ENCODE peak calls at places on chromosomes 2 and 18, in seven cellular contexts. One of them, this sample, is unnamed.

GRCh38 chr2:1887915-1888314 is 143.6 kb upstream of the PXDN start:
- DNase-seq in CD8-positive, alpha-beta T cell: no peak
- DNase-seq in GM23338: peak; percentile 73
- DNase-seq in A549: peak; percentile 41
- DNase-seq in prostate gland: no peak
- DNase-seq in astrocyte: no peak
- DNase-seq in left ventricle myocardium inferior: no peak
- DNase-seq in this sample: no peak

GRCh38 chr2:11851881-11852280 is 105.4 kb downstream of the LPIN1 start:
- DNase-seq in left ventricle myocardium inferior: no peak
- DNase-seq in prostate gland: no peak
- DNase-seq in A549: no peak
- DNase-seq in astrocyte: no peak
- DNase-seq in CD8-positive, alpha-beta T cell: no peak
- DNase-seq in GM23338: no peak
- DNase-seq in this sample: no peak

GRCh38 chr2:127597984-127598380 is 48.0 kb upstream of the GPR17 start:
- DNase-seq in prostate gland: no peak
- DNase-seq in astrocyte: peak; percentile 62
- DNase-seq in left ventricle myocardium inferior: no peak
- DNase-seq in A549: no peak
- DNase-seq in CD8-positive, alpha-beta T cell: no peak
- DNase-seq in GM23338: no peak
- DNase-seq in this sample: no peak

GRCh38 chr2:230054079-230054478 is 14.6 kb downstream of the SLC16A14 start:
- DNase-seq in GM23338: no peak
- DNase-seq in astrocyte: peak; percentile 84
- DNase-seq in left ventricle myocardium inferior: no peak
- DNase-seq in CD8-positive, alpha-beta T cell: no peak
- DNase-seq in A549: peak; percentile 33
- DNase-seq in prostate gland: no peak
- DNase-seq in this sample: no peak

GRCh38 chr2:159968282-159968900 is 94.0 kb downstream of the PLA2R1 start:
- DNase-seq in prostate gland: no peak
- DNase-seq in A549: peak; percentile 41
- DNase-seq in left ventricle myocardium inferior: no peak
- DNase-seq in CD8-positive, alpha-beta T cell: no peak
- DNase-seq in astrocyte: peak; percentile 22
- DNase-seq in GM23338: peak; percentile 87
- DNase-seq in this sample: no peak

GRCh38 chr2:2619995-2620394 is 288.9 kb upstream of the MYT1L start:
- DNase-seq in A549: no peak
- DNase-seq in CD8-positive, alpha-beta T cell: no peak
- DNase-seq in astrocyte: no peak
- DNase-seq in left ventricle myocardium inferior: no peak
- DNase-seq in prostate gland: no peak
- DNase-seq in GM23338: no peak
- DNase-seq in this sample: no peak

GRCh38 chr2:100878000-100878786 is 58.3 kb downstream of the NPAS2 start:
- DNase-seq in astrocyte: no peak
- DNase-seq in left ventricle myocardium inferior: peak; percentile 37
- DNase-seq in GM23338: no peak
- DNase-seq in A549: no peak
- DNase-seq in prostate gland: peak; percentile 13
- DNase-seq in CD8-positive, alpha-beta T cell: no peak
- DNase-seq in this sample: no peak

GRCh38 chr2:43127208-43127940 is 99.0 kb downstream of the ZFP36L2 start:
- DNase-seq in GM23338: peak; percentile 93
- DNase-seq in A549: peak; percentile 72
- DNase-seq in left ventricle myocardium inferior: peak; percentile 70
- DNase-seq in CD8-positive, alpha-beta T cell: peak; percentile 86
- DNase-seq in prostate gland: peak; percentile 33
- DNase-seq in astrocyte: no peak
- DNase-seq in this sample: peak; percentile 35

GRCh38 chr2:215436705-215437570 is 1.1 kb upstream of the FN1 start:
- DNase-seq in prostate gland: peak; percentile 10
- DNase-seq in A549: no peak
- DNase-seq in left ventricle myocardium inferior: no peak
- DNase-seq in CD8-positive, alpha-beta T cell: no peak
- DNase-seq in astrocyte: no peak
- DNase-seq in GM23338: peak; percentile 63
- DNase-seq in this sample: no peak

GRCh38 chr2:174985624-174986023 is 19.6 kb downstream of the CHN1 start:
- DNase-seq in CD8-positive, alpha-beta T cell: no peak
- DNase-seq in GM23338: no peak
- DNase-seq in prostate gland: no peak
- DNase-seq in left ventricle myocardium inferior: no peak
- DNase-seq in astrocyte: no peak
- DNase-seq in A549: no peak
- DNase-seq in this sample: no peak

GRCh38 chr2:85792783-85793441 is 39.1 kb downstream of the ATOH8 start:
- DNase-seq in A549: peak; percentile 38
- DNase-seq in prostate gland: no peak
- DNase-seq in left ventricle myocardium inferior: no peak
- DNase-seq in GM23338: no peak
- DNase-seq in CD8-positive, alpha-beta T cell: no peak
- DNase-seq in astrocyte: peak; percentile 58
- DNase-seq in this sample: no peak
- H3K4me3 ChIP-seq in A549: no peak overlapping the region
- H3K4me3 ChIP-seq in prostate gland: no peak overlapping the region
- H3K4me3 ChIP-seq in left ventricle myocardium inferior: no peak overlapping the region
- H3K4me3 ChIP-seq in GM23338: no peak overlapping the region
- H3K4me3 ChIP-seq in CD8-positive, alpha-beta T cell: no peak overlapping the region
- H3K4me3 ChIP-seq in astrocyte: no peak overlapping the region
- H3K4me3 ChIP-seq in this sample: no peak overlapping the region

DNA sequence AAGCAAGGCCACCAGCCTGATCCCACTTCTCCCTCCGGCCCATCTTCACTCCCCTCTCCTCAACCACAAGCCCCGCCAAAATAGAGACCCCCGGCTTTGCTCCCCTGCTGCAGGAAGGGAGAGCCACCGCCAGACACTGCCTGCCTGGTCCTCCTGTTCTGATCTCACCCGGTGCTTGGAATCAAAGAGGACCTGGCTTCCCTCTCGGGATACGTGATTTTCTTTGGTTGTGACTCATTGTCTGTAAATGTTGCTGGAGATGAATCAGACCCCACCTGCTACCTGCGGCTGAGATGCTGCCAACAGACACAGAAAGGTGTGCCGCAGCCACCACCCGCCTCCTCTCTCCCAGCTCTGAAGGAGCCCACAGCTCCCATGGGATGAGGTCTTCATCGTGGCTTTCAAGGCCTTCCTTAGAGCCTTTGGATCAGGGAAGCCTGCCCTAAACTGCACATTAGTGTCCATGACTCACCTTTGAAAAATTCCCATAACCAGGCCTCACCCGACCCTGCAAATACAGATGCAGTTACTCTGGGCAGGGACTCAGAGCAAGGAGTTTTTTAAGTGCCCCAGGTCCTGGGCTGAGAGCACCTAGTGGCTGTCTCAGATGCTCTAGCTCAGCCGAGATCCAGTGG is 79.4 kb upstream of the ZNF532 start:
- DNase-seq in GM23338: no peak
- DNase-seq in CD8-positive, alpha-beta T cell: no peak
- DNase-seq in left ventricle myocardium inferior: no peak
- DNase-seq in A549: peak; percentile 98
- DNase-seq in astrocyte: peak; percentile 94
- DNase-seq in prostate gland: peak; percentile 92
- DNase-seq in this sample: no peak
- TF ChIP-seq CTCF in GM23338: no peak
- TF ChIP-seq CTCF in CD8-positive, alpha-beta T cell: no peak
- TF ChIP-seq CTCF in left ventricle myocardium inferior: no peak
- TF ChIP-seq CTCF in A549: no peak
- TF ChIP-seq CTCF in astrocyte: peak; percentile 27
- TF ChIP-seq CTCF in prostate gland: peak; percentile 20
- TF ChIP-seq CTCF in this sample: no peak

DNA sequence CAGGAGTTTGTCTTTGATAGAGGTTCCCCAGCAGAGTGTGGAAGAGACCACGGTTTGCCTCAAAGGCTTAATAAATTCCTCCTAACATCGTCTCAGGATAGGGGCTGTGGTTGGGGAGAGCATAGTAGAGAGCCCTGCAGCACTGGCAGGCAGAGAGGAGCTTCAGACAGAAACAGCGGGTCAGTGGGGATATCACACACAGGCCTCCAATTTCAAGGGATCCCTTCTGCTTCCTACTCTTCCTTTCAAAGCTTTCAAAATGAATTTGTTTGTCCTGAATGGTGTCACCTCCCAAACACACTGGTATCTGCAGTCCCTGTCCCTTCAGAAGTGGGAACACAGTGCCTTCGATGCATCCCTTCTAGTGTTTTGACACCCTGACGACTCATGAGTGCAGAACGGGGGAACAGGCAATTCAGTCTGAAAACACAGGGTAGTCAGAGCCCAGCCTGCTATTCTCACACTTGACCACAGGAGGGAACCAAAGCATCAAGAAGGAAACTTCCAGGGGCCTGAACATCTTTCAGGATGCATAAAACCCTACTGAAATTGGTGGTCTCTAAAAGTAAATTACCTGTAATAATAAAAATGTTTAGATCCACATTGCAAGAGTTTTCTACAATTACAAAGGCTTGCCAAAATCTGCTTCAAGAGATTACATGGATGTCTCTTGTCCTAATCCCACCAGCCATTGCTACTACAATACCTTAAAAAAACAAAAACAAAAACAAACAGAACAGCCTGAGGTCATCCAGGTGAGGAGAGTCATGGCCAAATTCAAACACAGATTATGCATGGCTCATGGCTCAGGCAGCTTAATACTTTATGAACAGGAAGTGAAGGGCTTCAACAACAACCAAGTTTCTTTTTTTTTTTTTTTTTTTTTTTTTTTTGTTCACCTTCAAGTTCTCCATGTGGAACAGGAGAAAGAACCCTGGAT is 49.8 kb downstream of the SLC14A2 start:
- DNase-seq in prostate gland: peak; percentile 47
- DNase-seq in A549: peak; percentile 46
- DNase-seq in left ventricle myocardium inferior: no peak
- DNase-seq in GM23338: peak; percentile 89
- DNase-seq in astrocyte: peak; percentile 26
- DNase-seq in CD8-positive, alpha-beta T cell: peak; percentile 58
- DNase-seq in this sample: peak; percentile 6
- H3K4me1 ChIP-seq in prostate gland: no peaks in the 10 kb centered on the region
- H3K4me1 ChIP-seq in A549: no peaks in the 10 kb centered on the region
- H3K4me1 ChIP-seq in left ventricle myocardium inferior: peaks cover 24% of the 10 kb centered on the region
- H3K4me1 ChIP-seq in GM23338: peaks cover 14% of the 10 kb centered on the region
- H3K4me1 ChIP-seq in astrocyte: peaks cover 9% of the 10 kb centered on the region
- H3K4me1 ChIP-seq in CD8-positive, alpha-beta T cell: peaks cover 51% of the 10 kb centered on the region
- H3K4me1 ChIP-seq in this sample: no peaks in the 10 kb centered on the region

DNA sequence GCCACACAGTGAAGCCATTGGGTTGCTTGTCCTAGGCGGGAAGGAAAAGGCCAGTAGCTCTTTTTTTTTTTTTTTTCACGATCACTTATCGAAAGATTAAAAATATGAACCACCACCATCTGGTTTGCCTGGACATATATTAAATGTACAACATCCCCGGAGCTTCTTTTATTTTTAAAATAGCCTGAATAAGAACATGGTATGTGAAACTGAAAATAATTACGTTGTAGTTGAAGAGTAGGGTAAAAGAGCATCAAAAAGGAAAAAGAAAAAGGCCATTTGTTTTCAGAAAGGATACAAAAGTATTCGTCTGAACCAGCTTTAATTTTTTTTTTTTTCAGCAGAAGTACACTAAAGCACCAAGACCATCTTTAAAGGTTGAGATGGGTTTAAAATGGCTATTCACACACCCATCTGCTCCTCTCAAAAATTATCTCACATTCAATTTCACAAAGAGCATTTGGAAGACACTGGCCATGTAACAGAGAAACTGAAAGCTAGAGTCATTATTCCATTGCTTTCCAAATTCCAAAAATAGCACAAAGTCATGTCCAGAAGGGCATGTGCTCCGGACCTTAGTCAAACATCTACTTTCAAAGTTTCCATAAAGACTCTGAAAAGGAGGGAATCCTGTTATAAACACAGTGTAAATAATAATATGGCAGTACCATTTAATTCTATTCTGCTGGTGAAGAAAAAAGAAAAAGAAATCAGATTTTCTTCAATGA is 82.9 kb downstream of the SCN3A start:
- DNase-seq in prostate gland: no peak
- DNase-seq in GM23338: no peak
- DNase-seq in astrocyte: no peak
- DNase-seq in A549: no peak
- DNase-seq in left ventricle myocardium inferior: no peak
- DNase-seq in CD8-positive, alpha-beta T cell: no peak
- DNase-seq in this sample: no peak
- H3K4me3 ChIP-seq in prostate gland: no peak overlapping the region
- H3K4me3 ChIP-seq in GM23338: no peak overlapping the region
- H3K4me3 ChIP-seq in astrocyte: no peak overlapping the region
- H3K4me3 ChIP-seq in A549: no peak overlapping the region
- H3K4me3 ChIP-seq in left ventricle myocardium inferior: no peak overlapping the region
- H3K4me3 ChIP-seq in CD8-positive, alpha-beta T cell: no peak overlapping the region
- H3K4me3 ChIP-seq in this sample: no peak overlapping the region

GRCh38 chr2:156151351-156151750 is 181.2 kb downstream of the NR4A2 start:
- DNase-seq in astrocyte: no peak
- DNase-seq in CD8-positive, alpha-beta T cell: no peak
- DNase-seq in prostate gland: no peak
- DNase-seq in A549: no peak
- DNase-seq in left ventricle myocardium inferior: no peak
- DNase-seq in GM23338: no peak
- DNase-seq in this sample: no peak

GRCh38 chr2:156155319-156155718 is 177.2 kb downstream of the NR4A2 start:
- DNase-seq in astrocyte: no peak
- DNase-seq in CD8-positive, alpha-beta T cell: no peak
- DNase-seq in prostate gland: no peak
- DNase-seq in A549: no peak
- DNase-seq in left ventricle myocardium inferior: no peak
- DNase-seq in GM23338: no peak
- DNase-seq in this sample: no peak

GRCh38 chr2:156157670-156158069 is 174.9 kb downstream of the NR4A2 start:
- DNase-seq in astrocyte: no peak
- DNase-seq in A549: no peak
- DNase-seq in prostate gland: no peak
- DNase-seq in left ventricle myocardium inferior: no peak
- DNase-seq in GM23338: peak; percentile 17
- DNase-seq in CD8-positive, alpha-beta T cell: no peak
- DNase-seq in this sample: no peak

DNA sequence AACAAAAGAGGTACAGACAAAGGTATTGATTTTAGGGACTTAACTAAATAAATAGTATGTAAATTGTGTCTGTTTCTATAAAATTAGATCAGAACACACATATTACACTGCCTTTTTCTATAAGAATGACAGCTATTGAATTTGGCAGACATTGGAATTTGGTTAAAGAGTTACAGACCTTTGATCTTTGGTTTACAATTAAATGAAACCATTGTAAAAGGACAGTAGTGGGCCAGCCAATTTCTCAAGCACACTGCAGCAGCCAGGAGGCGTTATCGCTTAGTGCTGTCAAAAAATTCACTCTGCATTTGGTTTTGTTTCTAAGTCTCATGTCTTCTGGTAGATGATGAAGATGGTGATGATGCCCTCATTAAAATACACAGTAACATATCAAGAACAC is 175.9 kb downstream of the NR4A2 start:
- DNase-seq in astrocyte: no peak
- DNase-seq in left ventricle myocardium inferior: no peak
- DNase-seq in prostate gland: no peak
- DNase-seq in CD8-positive, alpha-beta T cell: no peak
- DNase-seq in GM23338: peak; percentile 42
- DNase-seq in A549: no peak
- DNase-seq in this sample: no peak
- TF ChIP-seq CTCF in astrocyte: no peak
- TF ChIP-seq CTCF in left ventricle myocardium inferior: peak; percentile 25
- TF ChIP-seq CTCF in prostate gland: peak; percentile 47
- TF ChIP-seq CTCF in CD8-positive, alpha-beta T cell: no peak
- TF ChIP-seq CTCF in GM23338: peak; percentile 55
- TF ChIP-seq CTCF in A549: no peak
- TF ChIP-seq CTCF in this sample: no peak

This sample was measured in esophagus squamous epithelium.